ENCODE peak calls at places on chromosomes 5 and 9, in seven cellular contexts. A is psoas muscle, C is HCT116, P is suprapubic skin, Q is left ventricle myocardium inferior, G is SK-N-SH, Z is fibroblast of mammary gland. Y is an unnamed sample.

GRCh38 chr9:135410831-135411473 is 68.6 kb upstream of the PPP1R26 start:
- DNase-seq in A (no peak), C (no peak), P (no peak), Q (no peak), G (peak; percentile 26), Z (no peak), Y (no peak)

GRCh38 chr5:2903451-2904395 is 152.2 kb upstream of the IRX2 start:
- DNase-seq in A (no peak), C (no peak), P (peak; percentile 65), Q (no peak), G (no peak), Z (no peak), Y (no peak)

GRCh38 chr5:178236685-178237084 is 4.1 kb upstream of the PHYKPL start:
- DNase-seq in A (peak; percentile 53), C (no peak), P (no peak), Q (peak; percentile 57), G (no peak), Z (no peak), Y (no peak)

GRCh38 chr9:89372230-89372816 is 54.0 kb downstream of the SECISBP2 start:
- DNase-seq in A (no peak), C (no peak), P (no peak), Q (no peak), G (no peak), Z (no peak), Y (no peak)

GRCh38 chr5:78467744-78468357 is 107.4 kb downstream of the SCAMP1 start:
- DNase-seq in A (no peak), C (no peak), P (no peak), Q (no peak), G (peak; percentile 36), Z (peak; percentile 77), Y (no peak)

GRCh38 chr5:127586371-127586770 is 62.5 kb upstream of the CTXN3 start:
- DNase-seq in A (no peak), C (no peak), P (no peak), Q (no peak), G (no peak), Z (no peak), Y (no peak)

GRCh38 chr9:31608881-31609280 is 775.6 kb upstream of the ACO1 start:
- DNase-seq in A (no peak), C (no peak), P (no peak), Q (no peak), G (no peak), Z (no peak), Y (no peak)

GRCh38 chr5:17203329-17204132 is 13.9 kb upstream of the BASP1 start:
- DNase-seq in A (peak; percentile 13), C (peak; percentile 53), P (no peak), Q (no peak), G (peak; percentile 71), Z (peak; percentile 83), Y (no peak)

GRCh38 chr5:40770764-40771163 is 15.0 kb upstream of the TTC33 start:
- DNase-seq in A (no peak), C (no peak), P (no peak), Q (no peak), G (no peak), Z (no peak), Y (no peak)

GRCh38 chr9:106376689-106377088 is 486.3 kb upstream of the ZNF462 start:
- DNase-seq in A (no peak), C (no peak), P (no peak), Q (no peak), G (no peak), Z (no peak), Y (no peak)

GRCh38 chr5:141850183-141850768 is 27.9 kb downstream of the PCDH1 start:
- DNase-seq in A (no peak), C (no peak), P (no peak), Q (peak; percentile 48), G (peak; percentile 83), Z (peak; percentile 20), Y (peak; percentile 41)

GRCh38 chr5:55817030-55817429 is 34.1 kb upstream of the IL31RA start:
- DNase-seq in A (no peak), C (no peak), P (no peak), Q (no peak), G (no peak), Z (peak; percentile 18), Y (no peak)

GRCh38 chr5:160152287-160152686 is 33.0 kb upstream of the PWWP2A start:
- DNase-seq in A (no peak), C (no peak), P (no peak), Q (no peak), G (no peak), Z (no peak), Y (no peak)

GRCh38 chr9:123568691-123569342 is 212.8 kb downstream of the CRB2 start:
- DNase-seq in A (no peak), C (no peak), P (no peak), Q (peak; percentile 33), G (peak; percentile 42), Z (peak; percentile 76), Y (no peak)

GRCh38 chr9:137402752-137403151 is 20.2 kb downstream of the EXD3 start:
- DNase-seq in A (no peak), C (no peak), P (no peak), Q (no peak), G (no peak), Z (no peak), Y (no peak)

GRCh38 chr5:155780274-155780673 is 546.7 kb upstream of the SGCD start:
- DNase-seq in A (no peak), C (no peak), P (no peak), Q (no peak), G (no peak), Z (no peak), Y (no peak)

GRCh38 chr5:150642567-150642927 is 2.1 kb downstream of the SYNPO start:
- DNase-seq in A (peak; percentile 77), C (peak; percentile 38), P (no peak), Q (peak; percentile 73), G (no peak), Z (peak; percentile 89), Y (no peak)

GRCh38 chr9:95980262-95981125 is 105.0 kb downstream of the ERCC6L2 start:
- DNase-seq in A (no peak), C (no peak), P (no peak), Q (no peak), G (no peak), Z (peak; percentile 72), Y (no peak)

GRCh38 chr5:118434522-118434921 is 553.8 kb downstream of the DTWD2 start:
- DNase-seq in A (no peak), C (no peak), P (no peak), Q (no peak), G (no peak), Z (no peak), Y (no peak)

GRCh38 chr5:157372472-157372822 is 87.6 kb upstream of the NIPAL4 start:
- DNase-seq in A (no peak), C (no peak), P (no peak), Q (no peak), G (no peak), Z (no peak), Y (no peak)

GRCh38 chr5:131996210-131997025 is 15.0 kb downstream of the ACSL6 start:
- DNase-seq in A (no peak), C (no peak), P (no peak), Q (no peak), G (peak; percentile 34), Z (no peak), Y (no peak)

DNA sequence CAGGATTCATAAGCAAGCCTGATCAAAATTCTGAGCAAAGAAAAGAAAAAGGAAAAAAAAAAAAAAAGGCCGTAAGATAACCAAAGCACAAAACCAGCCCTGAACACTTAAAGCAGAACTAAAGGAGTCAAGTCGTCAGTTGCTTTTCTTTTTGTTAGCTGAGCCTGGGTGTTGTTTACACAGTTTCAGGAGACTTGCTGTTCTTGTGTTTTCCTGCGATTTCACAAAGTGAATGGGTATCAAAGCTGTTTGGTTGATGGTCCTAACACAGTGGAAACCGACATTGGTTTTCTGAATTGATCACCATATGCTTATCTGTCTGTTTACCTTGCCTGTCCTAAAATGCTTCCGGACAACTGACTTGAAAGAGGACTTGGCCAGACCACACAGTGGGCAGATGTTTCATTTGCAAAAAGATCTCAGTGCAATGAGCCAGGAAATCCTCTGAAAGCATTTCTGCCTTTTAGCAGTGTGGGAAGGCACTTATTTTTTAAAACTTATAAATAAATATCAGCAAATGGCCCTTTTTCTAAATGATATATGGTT is 676.4 kb downstream of the PRELID2 start:
- DNase-seq in A (no peak), C (no peak), P (no peak), Q (no peak), G (no peak), Z (no peak), Y (no peak)
- TF ChIP-seq CTCF in A (no peak), C (no peak), P (no peak), Q (no peak), G (no peak), Z (no peak), Y (no peak)

GRCh38 chr5:148584103-148584502 is 70.2 kb downstream of the HTR4 start:
- DNase-seq in A (no peak), C (no peak), P (no peak), Q (no peak), G (no peak), Z (no peak), Y (no peak)

GRCh38 chr5:148586796-148587195 is 67.5 kb downstream of the HTR4 start:
- DNase-seq in A (no peak), C (no peak), P (no peak), Q (no peak), G (no peak), Z (no peak), Y (no peak)

GRCh38 chr5:148583421-148583965 is 70.8 kb downstream of the HTR4 start:
- DNase-seq in A (no peak), C (no peak), P (no peak), Q (no peak), G (no peak), Z (no peak), Y (no peak)

DNA sequence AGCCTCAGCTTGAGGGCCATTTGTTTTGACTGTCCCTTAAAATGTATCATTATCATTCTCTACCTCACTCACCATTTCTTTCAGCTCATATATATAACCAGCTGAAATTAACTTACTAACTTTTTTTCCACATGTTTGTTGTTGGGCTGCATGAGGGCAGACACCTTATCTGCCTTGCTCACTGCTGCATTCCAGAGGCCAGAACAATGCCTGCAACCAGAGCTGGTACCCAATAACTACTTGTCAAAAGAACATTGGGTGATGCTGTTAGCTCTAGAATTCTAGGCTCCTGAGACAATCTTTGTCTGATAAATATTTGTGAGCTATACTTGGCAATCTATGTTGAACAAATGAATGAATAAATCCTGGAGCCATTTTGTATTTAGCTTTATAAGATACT is 68.3 kb downstream of the HTR4 start:
- DNase-seq in A (no peak), C (no peak), P (no peak), Q (no peak), G (no peak), Z (no peak), Y (no peak)
- TF ChIP-seq CTCF in A (no peak), C (no peak), P (no peak), Q (peak; percentile 41), G (peak; percentile 19), Z (no peak), Y (no peak)

GRCh38 chr5:133316346-133317343 is 264.8 kb downstream of the HSPA4 start:
- DNase-seq in A (no peak), C (peak; percentile 34), P (no peak), Q (no peak), G (no peak), Z (peak; percentile 14), Y (peak; percentile 40)
- TF ChIP-seq CTCF in A (no peak), C (peak; percentile 63), P (no peak), Q (no peak), G (peak; percentile 37), Z (peak; percentile 22), Y (peak; percentile 44)

DNA sequence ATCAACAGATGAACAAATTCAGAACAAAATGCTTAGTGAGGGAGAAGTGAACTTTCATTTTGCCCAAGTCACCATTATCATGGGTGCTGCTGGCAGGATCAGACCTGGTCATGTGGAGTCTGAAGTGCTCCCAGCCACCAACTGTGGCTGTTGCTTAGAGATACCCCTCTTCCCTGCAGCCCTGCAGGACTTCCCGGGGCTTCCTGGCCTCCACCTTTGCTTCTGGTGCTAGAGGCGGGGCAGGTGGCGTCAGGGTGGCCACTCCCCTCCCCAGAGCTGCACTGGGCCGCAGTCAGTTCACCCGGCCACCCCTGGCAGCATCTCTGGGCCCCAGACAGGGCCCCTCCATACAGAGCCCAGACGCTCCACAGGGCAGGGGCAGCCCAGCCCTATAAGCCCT is 30.0 kb upstream of the SLC12A7 start:
- DNase-seq in A (no peak), C (no peak), P (no peak), Q (no peak), G (no peak), Z (no peak), Y (no peak)
- TF ChIP-seq CTCF in A (no peak), C (no peak), P (no peak), Q (no peak), G (no peak), Z (no peak), Y (no peak)